ENCODE peak calls at places on chromosomes 1 and 21, in ten cellular contexts. M, S, D, G, N, O, C, W, E and B are unnamed samples.

GRCh38 chr1:159179906-159180305 is 8.5 kb downstream of the CADM3 start:
- DNase-seq in O (no peak), S (no peak), C (no peak), G (no peak), N (no peak), M (no peak), E (no peak), W (no peak), D (no peak), B (no peak)

GRCh38 chr21:27424601-27425000 is 457.7 kb upstream of the ADAMTS5 start:
- DNase-seq in O (no peak), W (no peak), D (no peak), C (no peak), N (no peak), S (no peak), M (no peak), G (no peak), E (no peak), B (no peak)

GRCh38 chr21:33495743-33496142 is 4.2 kb upstream of the DNAJC28 start:
- DNase-seq in G (no peak), E (no peak), W (no peak), N (no peak), S (no peak), C (no peak), O (peak), D (no peak), M (no peak), B (no peak)

GRCh38 chr1:200262326-200262965 is 147.4 kb downstream of the ZNF281 start:
- DNase-seq in E (no peak), D (no peak), O (peak), S (no peak), M (no peak), N (no peak), W (no peak), G (no peak), C (peak), B (peak)

GRCh38 chr1:179510038-179510437 is 65.7 kb downstream of the NPHS2 start:
- DNase-seq in E (no peak), W (no peak), G (no peak), N (no peak), S (no peak), M (no peak), D (no peak), C (no peak), O (no peak), B (peak)

GRCh38 chr1:33849206-33849605 is 14.7 kb upstream of the HMGB4 start:
- DNase-seq in O (no peak), S (no peak), M (no peak), E (no peak), D (no peak), C (no peak), N (no peak), G (no peak), W (no peak), B (no peak)

GRCh38 chr1:18962121-18962721 is 5.7 kb upstream of the IFFO2 start:
- DNase-seq in G (no peak), E (no peak), N (no peak), O (no peak), W (no peak), S (no peak), D (no peak), M (no peak), C (no peak), B (no peak)

GRCh38 chr1:116743535-116743934 is 10.7 kb upstream of the CD2 start:
- DNase-seq in O (no peak), S (no peak), G (no peak), E (no peak), M (no peak), N (no peak), C (no peak), W (no peak), D (no peak), B (no peak)

GRCh38 chr1:47444578-47445465 is 7.0 kb downstream of the FOXD2 start:
- DNase-seq in O (no peak), S (peak), C (no peak), M (no peak), D (no peak), N (peak), E (peak), W (no peak), G (peak), B (no peak)

GRCh38 chr1:66074147-66074546 is 281.5 kb downstream of the PDE4B start:
- DNase-seq in D (no peak), O (no peak), G (no peak), S (no peak), C (no peak), E (no peak), N (no peak), W (no peak), M (no peak), B (no peak)

GRCh38 chr1:160284220-160284781 is 632 bp downstream of the PEX19 start:
- DNase-seq in M (peak), G (no peak), E (no peak), N (no peak), C (peak), W (no peak), S (peak), D (peak), O (peak), B (no peak)

GRCh38 chr1:33470495-33471012 is 1.9 kb upstream of the ZSCAN20 start:
- DNase-seq in G (peak), M (peak), E (peak), O (peak), C (peak), S (peak), D (peak), N (peak), W (peak), B (no peak)

GRCh38 chr21:33909756-33910155 is 5.8 kb downstream of the ATP5PO start:
- DNase-seq in O (no peak), N (no peak), S (no peak), E (no peak), G (no peak), D (no peak), C (no peak), W (no peak), M (no peak), B (no peak)

GRCh38 chr1:160996195-160996594 is 24.8 kb downstream of the F11R start:
- DNase-seq in E (no peak), W (peak), N (no peak), S (peak), O (no peak), D (no peak), M (no peak), C (peak), G (no peak), B (no peak)

GRCh38 chr1:74953622-74954021 is 180.6 kb upstream of the LHX8 start:
- DNase-seq in G (no peak), M (no peak), N (no peak), D (no peak), C (no peak), S (no peak), O (no peak), W (no peak), E (no peak), B (no peak)

GRCh38 chr1:154845879-154846278 is 24.2 kb downstream of the KCNN3 start:
- DNase-seq in D (no peak), N (no peak), M (no peak), W (no peak), C (no peak), G (no peak), E (peak), O (no peak), S (no peak), B (no peak)

GRCh38 chr1:39272027-39272790 is 67.7 kb downstream of the MACF1 start:
- DNase-seq in O (peak), E (no peak), N (no peak), C (peak), G (no peak), M (no peak), W (no peak), S (no peak), D (peak), B (peak)

GRCh38 chr1:215111916-215112315 is 29.4 kb downstream of the KCNK2 start:
- DNase-seq in D (no peak), N (no peak), G (no peak), O (no peak), W (no peak), E (no peak), M (no peak), C (no peak), S (no peak), B (no peak)

GRCh38 chr1:203880606-203881005 is 19.2 kb downstream of the SNRPE start:
- DNase-seq in N (no peak), C (no peak), E (no peak), M (no peak), S (no peak), G (no peak), D (no peak), W (no peak), O (no peak), B (no peak)

GRCh38 chr1:61397915-61398314 is 315.6 kb downstream of the NFIA start:
- DNase-seq in G (no peak), E (no peak), N (no peak), O (no peak), M (no peak), W (no peak), S (no peak), C (no peak), D (no peak), B (no peak)

GRCh38 chr1:97920275-97920831 is 481 bp downstream of the DPYD start:
- DNase-seq in C (peak), W (no peak), E (no peak), O (peak), D (peak), N (no peak), M (no peak), S (peak), G (no peak), B (no peak)

GRCh38 chr1:159835862-159836518 is 9.3 kb downstream of the SLAMF8 start:
- DNase-seq in N (no peak), O (peak), M (peak), D (no peak), S (no peak), G (no peak), E (no peak), C (peak), W (no peak), B (no peak)

GRCh38 chr1:116820362-116820761 is 66.1 kb downstream of the CD2 start:
- DNase-seq in D (no peak), G (no peak), S (no peak), C (no peak), O (no peak), N (no peak), W (no peak), E (no peak), M (no peak), B (no peak)

GRCh38 chr21:33207471-33208149 is 22.1 kb upstream of the IFNAR2 start:
- DNase-seq in E (no peak), M (peak), W (no peak), C (no peak), D (no peak), S (no peak), O (no peak), N (no peak), G (peak), B (no peak)

GRCh38 chr1:177943999-177944672 is 25.7 kb downstream of the SEC16B start:
- DNase-seq in G (no peak), W (no peak), C (no peak), E (no peak), M (no peak), N (no peak), S (no peak), D (no peak), O (no peak), B (no peak)

GRCh38 chr1:33094971-33095604 is 14.1 kb downstream of the AZIN2 start:
- DNase-seq in E (peak), M (peak), D (peak), G (peak), N (peak), S (peak), C (peak), W (peak), O (peak), B (no peak)

GRCh38 chr1:92333668-92334067 is 34.8 kb downstream of the RPAP2 start:
- DNase-seq in W (no peak), C (no peak), E (no peak), D (no peak), M (no peak), S (no peak), O (no peak), N (no peak), G (no peak), B (no peak)

GRCh38 chr1:2594001-2594640 is 7.5 kb downstream of the PRXL2B start:
- DNase-seq in N (peak), E (peak), W (no peak), S (no peak), C (peak), D (no peak), G (no peak), O (no peak), M (no peak), B (no peak)

GRCh38 chr1:53187371-53187770 is 9.3 kb upstream of the CPT2 start:
- DNase-seq in O (no peak), D (no peak), E (no peak), M (no peak), C (no peak), G (no peak), W (no peak), S (no peak), N (no peak), B (no peak)

GRCh38 chr1:184684285-184685077 is 70.2 kb downstream of the EDEM3 start:
- DNase-seq in S (no peak), M (no peak), N (no peak), C (no peak), G (no peak), D (no peak), O (no peak), E (peak), W (no peak), B (no peak)

GRCh38 chr1:6133146-6133895 is 46.8 kb downstream of the CHD5 start:
- DNase-seq in D (no peak), N (peak), S (no peak), C (no peak), M (no peak), W (no peak), O (no peak), G (no peak), E (no peak), B (no peak)

DNA sequence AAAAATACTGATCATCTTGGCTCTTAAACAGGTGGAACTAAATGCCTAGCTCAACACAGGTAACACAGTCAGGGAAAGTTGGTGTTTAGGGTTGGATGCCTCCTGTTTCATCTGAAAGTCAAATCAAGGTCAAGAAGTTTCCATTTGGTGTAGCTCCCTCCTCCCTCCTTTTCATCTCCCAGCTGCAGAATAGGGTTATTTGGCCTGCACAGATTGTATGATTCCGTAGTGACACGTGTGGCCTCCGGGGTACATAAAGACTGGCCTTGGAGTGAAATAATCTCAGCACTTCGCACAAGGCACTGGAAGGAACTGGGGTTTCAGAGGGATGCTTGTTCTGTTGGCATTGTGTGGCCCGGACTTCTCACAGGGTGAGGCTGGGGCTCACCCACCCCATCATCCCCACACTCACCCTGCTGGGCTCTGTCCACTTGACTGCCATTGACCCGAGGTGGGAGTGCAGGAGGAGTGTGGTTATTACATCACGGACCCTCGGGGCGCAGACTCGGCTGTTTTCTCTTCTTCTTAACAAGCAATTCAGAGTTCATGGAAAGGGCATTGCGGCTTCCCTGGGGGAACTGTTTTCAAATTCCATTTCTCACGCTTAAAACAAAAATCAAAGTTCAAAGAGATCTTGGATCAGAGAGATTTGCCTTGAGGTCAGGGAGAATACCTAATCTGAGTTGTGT is 18.4 kb downstream of the IGSF5 start:
- DNase-seq in S (no peak), E (no peak), M (no peak), O (no peak), D (no peak), N (no peak), C (no peak), G (no peak), W (no peak), B (no peak)
- TF ChIP-seq MAX in S (no peak), E (no peak), M (no peak), O (no peak), D (no peak), N (no peak), C (no peak), G (no peak), W (no peak), B (no peak)

GRCh38 chr1:56831874-56832693 is 12.9 kb upstream of the FYB2 start:
- DNase-seq in G (peak), N (peak), W (peak), D (peak), O (peak), S (peak), M (peak), C (peak), E (peak), B (peak)
- TF ChIP-seq MAX in G (no peak), N (no peak), W (no peak), D (no peak), O (no peak), S (no peak), M (no peak), C (no peak), E (no peak), B (no peak)

GRCh38 chr21:41171210-41171609 is 3.2 kb downstream of the BACE2 start:
- DNase-seq in W (no peak), S (no peak), N (no peak), E (no peak), O (no peak), G (no peak), C (peak), D (no peak), M (no peak), B (no peak)
- TF ChIP-seq MAX in W (no peak), S (no peak), N (no peak), E (no peak), O (no peak), G (no peak), C (peak), D (no peak), M (no peak), B (no peak)

DNA sequence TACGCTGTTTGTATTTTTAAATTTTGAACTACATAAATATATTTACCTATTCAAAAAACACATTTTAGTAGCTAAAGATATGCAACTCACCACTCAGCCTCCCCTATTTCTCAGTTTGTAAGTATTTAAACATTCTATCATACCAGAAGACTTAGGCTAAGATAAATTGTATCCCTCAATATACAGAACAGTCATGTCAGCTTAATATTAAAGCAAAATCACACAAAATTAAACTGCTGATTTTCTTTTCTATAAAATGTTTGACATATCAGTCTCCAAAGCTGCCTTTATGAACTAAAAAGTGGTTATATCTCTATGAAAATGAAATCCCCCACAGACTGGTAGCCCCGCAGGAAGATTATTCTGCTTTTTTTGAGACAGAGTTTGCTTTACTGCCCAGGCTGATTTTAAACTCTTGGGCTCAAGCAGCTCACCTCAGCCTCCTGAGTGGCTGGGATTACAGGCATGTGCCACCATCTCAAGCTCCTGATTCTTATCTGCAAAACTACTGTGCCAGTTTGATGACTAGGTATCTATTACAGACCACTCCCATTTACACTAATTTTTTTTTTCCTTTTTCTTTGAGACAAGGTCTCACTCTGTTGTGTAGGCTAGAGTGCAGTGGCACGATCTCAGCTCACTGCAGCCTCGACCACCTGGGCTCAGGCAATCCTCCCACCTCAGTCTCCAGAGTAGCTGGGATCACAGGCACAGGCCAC is 37.6 kb downstream of the NRDC start:
- DNase-seq in S (no peak), M (no peak), G (no peak), O (no peak), N (no peak), C (no peak), E (no peak), D (no peak), W (no peak), B (no peak)
- TF ChIP-seq MAX in S (no peak), M (no peak), G (no peak), O (no peak), N (no peak), C (no peak), E (no peak), D (no peak), W (no peak), B (no peak)

DNA sequence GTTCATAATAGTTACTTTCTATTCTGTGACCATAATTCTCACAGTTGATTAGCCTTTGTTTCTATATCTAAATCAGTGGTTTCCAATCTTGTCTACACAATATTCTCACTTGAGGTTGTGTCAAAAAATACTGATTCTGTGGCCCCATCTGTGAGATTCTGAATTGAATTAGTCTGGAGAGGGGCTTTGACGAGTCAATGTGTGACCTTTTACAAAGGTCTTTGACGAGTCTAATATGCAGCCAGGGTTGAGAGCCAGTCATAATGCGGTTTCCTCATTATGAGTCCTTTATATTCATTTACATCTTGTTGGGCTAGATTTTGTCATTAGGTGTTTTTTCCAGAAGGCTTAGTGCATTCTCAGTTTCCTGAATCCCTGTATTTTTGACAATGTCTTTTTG is 19.7 kb downstream of the FCRL5 start:
- DNase-seq in O (no peak), G (no peak), S (no peak), N (no peak), C (no peak), D (no peak), M (no peak), W (no peak), E (no peak), B (no peak)
- TF ChIP-seq MAX in O (no peak), G (no peak), S (no peak), N (no peak), C (no peak), D (no peak), M (no peak), W (no peak), E (no peak), B (no peak)